ENCODE peak calls at places on chromosome 11, in five cellular contexts. B, Z, N, V and Y are unnamed samples.

GRCh38 chr11:109015283-109015682 is 350.4 kb downstream of the DDX10 start:
- DNase-seq in B (no peak), Z (no peak), N (no peak), V (no peak), Y (no peak)

GRCh38 chr11:43868852-43869567 is 11.6 kb upstream of the ALKBH3 start:
- DNase-seq in B (no peak), Z (peak), N (no peak), V (peak), Y (peak)

GRCh38 chr11:27217948-27218410 is 145.0 kb downstream of the CCDC34 start:
- DNase-seq in B (no peak), Z (no peak), N (no peak), V (no peak), Y (no peak)

GRCh38 chr11:70476669-70477068 is 78.3 kb downstream of the CTTN start:
- DNase-seq in B (no peak), Z (no peak), N (no peak), V (no peak), Y (no peak)

GRCh38 chr11:13047884-13048283 is 38.8 kb downstream of the RASSF10 start:
- DNase-seq in B (no peak), Z (no peak), N (no peak), V (no peak), Y (no peak)

GRCh38 chr11:210122-210802 is 2.8 kb downstream of the RIC8A start:
- DNase-seq in B (no peak), Z (no peak), N (no peak), V (no peak), Y (no peak)

GRCh38 chr11:121722431-121723256 is 269.9 kb upstream of the SORL1-AS1 start:
- DNase-seq in B (no peak), Z (no peak), N (peak), V (no peak), Y (no peak)

GRCh38 chr11:120296554-120296953 is 28.5 kb upstream of the TLCD5 start:
- DNase-seq in B (no peak), Z (no peak), N (no peak), V (no peak), Y (no peak)

GRCh38 chr11:116073854-116074837 is 569.9 kb upstream of the CADM1 start:
- DNase-seq in B (no peak), Z (no peak), N (peak), V (no peak), Y (no peak)

GRCh38 chr11:130672911-130673310 is 224.5 kb downstream of the ADAMTS15 start:
- DNase-seq in B (no peak), Z (no peak), N (no peak), V (no peak), Y (no peak)

GRCh38 chr11:64233913-64234839 is at the start of gene VEGFB:
- DNase-seq in B (no peak), Z (no peak), N (peak), V (no peak), Y (peak)